ENCODE peak calls at places on chromosomes 1 and 21, in four cellular contexts. U, Q, Y and L are unnamed samples. For H3K9me3, the result is how much of the 10 kb centered on the place peaks cover.

GRCh38 chr1:45409243-45409642 is 69.0 kb upstream of the MUTYH start:
- DNase-seq in U (no peak), Q (no peak), Y (no peak), L (no peak)

GRCh38 chr1:209689484-209689883 is 14.3 kb downstream of the G0S2 start:
- DNase-seq in Y (no peak), U (no peak), Q (no peak), L (no peak)

GRCh38 chr1:79790950-79791349 is 784.4 kb upstream of the ADGRL4 start:
- DNase-seq in Y (no peak), Q (no peak), U (no peak), L (no peak)

GRCh38 chr1:119632103-119632490 is 16.0 kb downstream of the ZNF697 start:
- DNase-seq in Y (no peak), Q (no peak), U (peak), L (no peak)

GRCh38 chr1:158396646-158397045 is 2.6 kb downstream of the OR10T2 start:
- DNase-seq in Y (no peak), Q (no peak), U (no peak), L (no peak)

GRCh38 chr1:188782220-188782841 is 1695.3 kb downstream of the BRINP3 start:
- DNase-seq in Q (peak), U (no peak), Y (no peak), L (peak)

GRCh38 chr1:77133731-77134358 is 85.4 kb downstream of the PIGK start:
- DNase-seq in Q (no peak), U (no peak), Y (no peak), L (no peak)

GRCh38 chr1:166511754-166512153 is 327.5 kb upstream of the POGK start:
- DNase-seq in Q (no peak), Y (no peak), U (no peak), L (no peak)

GRCh38 chr1:188128761-188129160 is 1300.0 kb downstream of the PLA2G4A start:
- DNase-seq in U (no peak), Q (peak), Y (no peak), L (peak)

GRCh38 chr1:200893411-200893901 is 1.2 kb upstream of the INAVA start:
- DNase-seq in Q (no peak), Y (no peak), U (no peak), L (no peak)

GRCh38 chr1:32349211-32349708 is 13.0 kb downstream of the FAM229A start:
- DNase-seq in Y (no peak), U (peak), Q (no peak), L (no peak)

GRCh38 chr1:19203440-19203839 is 6.6 kb downstream of the UBR4 start:
- DNase-seq in Y (no peak), Q (peak), U (peak), L (no peak)

GRCh38 chr1:240109920-240110685 is 18.4 kb downstream of the FMN2 start:
- DNase-seq in Y (no peak), U (no peak), Q (peak), L (no peak)

GRCh38 chr1:212500986-212501385 is 68.3 kb downstream of the NENF start:
- DNase-seq in U (no peak), Q (no peak), Y (no peak), L (no peak)

GRCh38 chr1:156246762-156247459 is 945 bp downstream of the PAQR6 start:
- DNase-seq in Q (no peak), Y (no peak), U (no peak), L (no peak)

GRCh38 chr1:95323117-95323516 is 89.1 kb downstream of the RWDD3 start:
- DNase-seq in U (no peak), Q (no peak), Y (no peak), L (no peak)

GRCh38 chr1:226510453-226510852 is 38.1 kb upstream of the STUM start:
- DNase-seq in U (no peak), Q (no peak), Y (no peak), L (no peak)

GRCh38 chr1:230902349-230902923 is 34.1 kb upstream of the C1orf198 start:
- DNase-seq in Q (no peak), U (no peak), Y (no peak), L (no peak)

GRCh38 chr21:41171210-41171609 is 3.2 kb downstream of the BACE2 start:
- DNase-seq in Y (no peak), U (peak), Q (no peak), L (peak)

GRCh38 chr1:215418876-215419442 is 148.1 kb upstream of the KCTD3 start:
- DNase-seq in Y (no peak), U (no peak), Q (no peak), L (no peak)

GRCh38 chr1:7808253-7808844 is 24.3 kb downstream of the PER3 start:
- DNase-seq in Y (no peak), U (no peak), Q (peak), L (no peak)

GRCh38 chr1:219299420-219299819 is 125.7 kb downstream of the LYPLAL1 start:
- DNase-seq in U (no peak), Q (no peak), Y (no peak), L (no peak)

GRCh38 chr1:94578856-94579255 is 37.3 kb upstream of the F3 start:
- DNase-seq in Y (no peak), U (no peak), Q (peak), L (no peak)

GRCh38 chr1:205069371-205070125 is 14.7 kb downstream of the TMEM81 start:
- DNase-seq in Q (no peak), U (no peak), Y (no peak), L (no peak)

GRCh38 chr1:24513691-24514090 is 11.1 kb downstream of the RCAN3 start:
- DNase-seq in Q (no peak), Y (no peak), U (no peak), L (no peak)
- H3K9me3 ChIP-seq in Q (under half), Y (under half), U (under half), L (under half)

DNA sequence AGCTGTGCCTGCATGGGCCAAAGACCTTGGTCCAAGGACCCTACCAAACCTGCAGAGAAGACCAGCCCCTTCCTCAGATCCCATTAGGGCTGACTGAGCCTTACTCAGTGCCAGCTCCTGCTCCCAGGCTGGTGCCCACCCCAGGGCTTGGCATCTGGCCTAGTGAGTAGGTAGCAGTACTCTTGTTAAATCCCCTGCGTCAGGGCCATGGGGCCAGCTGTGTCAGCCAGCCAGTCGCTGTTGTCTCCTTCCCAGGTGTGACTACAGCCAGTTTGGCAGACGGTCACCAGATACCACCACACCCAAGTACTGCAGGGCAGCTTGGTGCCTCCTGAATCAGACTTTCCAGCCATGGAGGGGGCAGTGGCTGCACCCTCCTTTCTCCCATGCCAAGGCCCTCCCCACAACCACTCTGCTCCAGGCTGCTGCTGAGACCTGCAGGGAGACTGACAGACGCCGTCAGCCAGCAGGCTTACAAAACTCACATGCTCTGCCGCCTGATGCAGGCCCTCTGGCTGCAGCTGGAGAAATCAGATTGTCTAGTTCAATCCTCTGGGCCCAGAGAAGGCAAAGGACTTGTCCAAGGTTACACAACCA is 3.0 kb downstream of the TENT5B start:
- DNase-seq in U (peak), Q (peak), Y (no peak), L (no peak)
- H3K4me3 ChIP-seq in U (no peak), Q (no peak), Y (no peak), L (no peak)

GRCh38 chr21:32858628-32859027 is 87.1 kb upstream of the PAXBP1 start:
- DNase-seq in Y (no peak), Q (no peak), U (no peak), L (no peak)
- H3K9me3 ChIP-seq in Y (under half), Q (under half), U (under half), L (under half)

GRCh38 chr1:112638109-112638426 is 18.4 kb downstream of the CAPZA1 start:
- DNase-seq in U (no peak), Y (no peak), Q (peak), L (no peak)
- H3K4me3 ChIP-seq in U (no peak), Y (no peak), Q (no peak), L (no peak)

GRCh38 chr1:3005771-3006170 is 15.5 kb upstream of the ACTRT2 start:
- DNase-seq in Q (no peak), U (no peak), Y (no peak), L (no peak)
- H3K9me3 ChIP-seq in Q (under half), U (under half), Y (under half), L (under half)